ENCODE peak calls at places on chromosomes 11 and 22, in eight cellular contexts. One of them, this sample, is unnamed.

GRCh38 chr11:64654958-64655541 is 64.0 kb downstream of the SLC22A12 start:
- DNase-seq in NCI-H1092 treated with DMSO at 0.1 percent for 48 hours: no peak
- DNase-seq in stimulated activated CD8-positive, alpha-beta memory T cell treated with anti-CD3 and anti-CD28 coated beads, Interleukin-15, amount 100 ng/mL, for 1 hour: no peak
- DNase-seq in activated naive CD8-positive, alpha-beta T cell treated with anti-CD3 and anti-CD28 coated beads for 36 hours: no peak
- DNase-seq in HT-29: no peak
- DNase-seq in naive thymus-derived CD8-positive, alpha-beta T cell: no peak
- DNase-seq in IMR-90: no peak
- DNase-seq in AG08395: no peak
- DNase-seq in this sample: peak

GRCh38 chr11:92627615-92628201 is 341.7 kb upstream of the MTNR1B start:
- DNase-seq in NCI-H1092 treated with DMSO at 0.1 percent for 48 hours: no peak
- DNase-seq in stimulated activated CD8-positive, alpha-beta memory T cell treated with anti-CD3 and anti-CD28 coated beads, Interleukin-15, amount 100 ng/mL, for 1 hour: no peak
- DNase-seq in activated naive CD8-positive, alpha-beta T cell treated with anti-CD3 and anti-CD28 coated beads for 36 hours: peak
- DNase-seq in HT-29: no peak
- DNase-seq in naive thymus-derived CD8-positive, alpha-beta T cell: no peak
- DNase-seq in IMR-90: peak
- DNase-seq in AG08395: no peak
- DNase-seq in this sample: no peak

GRCh38 chr11:1341928-1342524 is 32.6 kb upstream of the TOLLIP start:
- DNase-seq in NCI-H1092 treated with DMSO at 0.1 percent for 48 hours: peak
- DNase-seq in stimulated activated CD8-positive, alpha-beta memory T cell treated with anti-CD3 and anti-CD28 coated beads, Interleukin-15, amount 100 ng/mL, for 1 hour: no peak
- DNase-seq in activated naive CD8-positive, alpha-beta T cell treated with anti-CD3 and anti-CD28 coated beads for 36 hours: no peak
- DNase-seq in HT-29: no peak
- DNase-seq in naive thymus-derived CD8-positive, alpha-beta T cell: no peak
- DNase-seq in IMR-90: peak
- DNase-seq in AG08395: peak
- DNase-seq in this sample: peak

GRCh38 chr11:10317281-10317755 is 12.4 kb downstream of the ADM start:
- DNase-seq in NCI-H1092 treated with DMSO at 0.1 percent for 48 hours: no peak
- DNase-seq in stimulated activated CD8-positive, alpha-beta memory T cell treated with anti-CD3 and anti-CD28 coated beads, Interleukin-15, amount 100 ng/mL, for 1 hour: no peak
- DNase-seq in activated naive CD8-positive, alpha-beta T cell treated with anti-CD3 and anti-CD28 coated beads for 36 hours: no peak
- DNase-seq in HT-29: no peak
- DNase-seq in naive thymus-derived CD8-positive, alpha-beta T cell: no peak
- DNase-seq in IMR-90: peak
- DNase-seq in AG08395: no peak
- DNase-seq in this sample: no peak

GRCh38 chr11:28654191-28654590 is 546.0 kb downstream of the METTL15 start:
- DNase-seq in NCI-H1092 treated with DMSO at 0.1 percent for 48 hours: no peak
- DNase-seq in stimulated activated CD8-positive, alpha-beta memory T cell treated with anti-CD3 and anti-CD28 coated beads, Interleukin-15, amount 100 ng/mL, for 1 hour: no peak
- DNase-seq in activated naive CD8-positive, alpha-beta T cell treated with anti-CD3 and anti-CD28 coated beads for 36 hours: no peak
- DNase-seq in HT-29: no peak
- DNase-seq in naive thymus-derived CD8-positive, alpha-beta T cell: no peak
- DNase-seq in IMR-90: no peak
- DNase-seq in AG08395: no peak
- DNase-seq in this sample: no peak

GRCh38 chr11:2557381-2557780 is 112.6 kb downstream of the KCNQ1 start:
- DNase-seq in NCI-H1092 treated with DMSO at 0.1 percent for 48 hours: no peak
- DNase-seq in stimulated activated CD8-positive, alpha-beta memory T cell treated with anti-CD3 and anti-CD28 coated beads, Interleukin-15, amount 100 ng/mL, for 1 hour: no peak
- DNase-seq in activated naive CD8-positive, alpha-beta T cell treated with anti-CD3 and anti-CD28 coated beads for 36 hours: no peak
- DNase-seq in HT-29: no peak
- DNase-seq in naive thymus-derived CD8-positive, alpha-beta T cell: no peak
- DNase-seq in IMR-90: no peak
- DNase-seq in AG08395: no peak
- DNase-seq in this sample: no peak

GRCh38 chr11:2515401-2516275 is 70.8 kb downstream of the KCNQ1 start:
- DNase-seq in NCI-H1092 treated with DMSO at 0.1 percent for 48 hours: no peak
- DNase-seq in stimulated activated CD8-positive, alpha-beta memory T cell treated with anti-CD3 and anti-CD28 coated beads, Interleukin-15, amount 100 ng/mL, for 1 hour: no peak
- DNase-seq in activated naive CD8-positive, alpha-beta T cell treated with anti-CD3 and anti-CD28 coated beads for 36 hours: no peak
- DNase-seq in HT-29: no peak
- DNase-seq in naive thymus-derived CD8-positive, alpha-beta T cell: no peak
- DNase-seq in IMR-90: no peak
- DNase-seq in AG08395: no peak
- DNase-seq in this sample: no peak

GRCh38 chr11:20474951-20475517 is 87.5 kb downstream of the PRMT3 start:
- DNase-seq in NCI-H1092 treated with DMSO at 0.1 percent for 48 hours: no peak
- DNase-seq in stimulated activated CD8-positive, alpha-beta memory T cell treated with anti-CD3 and anti-CD28 coated beads, Interleukin-15, amount 100 ng/mL, for 1 hour: no peak
- DNase-seq in activated naive CD8-positive, alpha-beta T cell treated with anti-CD3 and anti-CD28 coated beads for 36 hours: no peak
- DNase-seq in HT-29: no peak
- DNase-seq in naive thymus-derived CD8-positive, alpha-beta T cell: no peak
- DNase-seq in IMR-90: no peak
- DNase-seq in AG08395: no peak
- DNase-seq in this sample: no peak

GRCh38 chr11:37952035-37952434 is 1354.0 kb upstream of the RAG2 start:
- DNase-seq in NCI-H1092 treated with DMSO at 0.1 percent for 48 hours: no peak
- DNase-seq in stimulated activated CD8-positive, alpha-beta memory T cell treated with anti-CD3 and anti-CD28 coated beads, Interleukin-15, amount 100 ng/mL, for 1 hour: no peak
- DNase-seq in activated naive CD8-positive, alpha-beta T cell treated with anti-CD3 and anti-CD28 coated beads for 36 hours: no peak
- DNase-seq in HT-29: no peak
- DNase-seq in naive thymus-derived CD8-positive, alpha-beta T cell: no peak
- DNase-seq in IMR-90: no peak
- DNase-seq in AG08395: no peak
- DNase-seq in this sample: peak

GRCh38 chr11:62497132-62497915 is 49.3 kb downstream of the AHNAK start:
- DNase-seq in NCI-H1092 treated with DMSO at 0.1 percent for 48 hours: no peak
- DNase-seq in stimulated activated CD8-positive, alpha-beta memory T cell treated with anti-CD3 and anti-CD28 coated beads, Interleukin-15, amount 100 ng/mL, for 1 hour: no peak
- DNase-seq in activated naive CD8-positive, alpha-beta T cell treated with anti-CD3 and anti-CD28 coated beads for 36 hours: no peak
- DNase-seq in HT-29: peak
- DNase-seq in naive thymus-derived CD8-positive, alpha-beta T cell: no peak
- DNase-seq in IMR-90: peak
- DNase-seq in AG08395: peak
- DNase-seq in this sample: peak

GRCh38 chr11:46745328-46745727 is 26.3 kb downstream of the F2 start:
- DNase-seq in NCI-H1092 treated with DMSO at 0.1 percent for 48 hours: no peak
- DNase-seq in stimulated activated CD8-positive, alpha-beta memory T cell treated with anti-CD3 and anti-CD28 coated beads, Interleukin-15, amount 100 ng/mL, for 1 hour: no peak
- DNase-seq in activated naive CD8-positive, alpha-beta T cell treated with anti-CD3 and anti-CD28 coated beads for 36 hours: no peak
- DNase-seq in HT-29: no peak
- DNase-seq in naive thymus-derived CD8-positive, alpha-beta T cell: no peak
- DNase-seq in IMR-90: no peak
- DNase-seq in AG08395: no peak
- DNase-seq in this sample: no peak

GRCh38 chr22:39617761-39618757 is 47.5 kb downstream of the CACNA1I start:
- DNase-seq in NCI-H1092 treated with DMSO at 0.1 percent for 48 hours: no peak
- DNase-seq in stimulated activated CD8-positive, alpha-beta memory T cell treated with anti-CD3 and anti-CD28 coated beads, Interleukin-15, amount 100 ng/mL, for 1 hour: no peak
- DNase-seq in activated naive CD8-positive, alpha-beta T cell treated with anti-CD3 and anti-CD28 coated beads for 36 hours: no peak
- DNase-seq in HT-29: no peak
- DNase-seq in naive thymus-derived CD8-positive, alpha-beta T cell: no peak
- DNase-seq in IMR-90: no peak
- DNase-seq in AG08395: no peak
- DNase-seq in this sample: no peak

GRCh38 chr22:28750471-28750881 is 8.6 kb downstream of the HSCB start:
- DNase-seq in NCI-H1092 treated with DMSO at 0.1 percent for 48 hours: no peak
- DNase-seq in stimulated activated CD8-positive, alpha-beta memory T cell treated with anti-CD3 and anti-CD28 coated beads, Interleukin-15, amount 100 ng/mL, for 1 hour: no peak
- DNase-seq in activated naive CD8-positive, alpha-beta T cell treated with anti-CD3 and anti-CD28 coated beads for 36 hours: no peak
- DNase-seq in HT-29: no peak
- DNase-seq in naive thymus-derived CD8-positive, alpha-beta T cell: no peak
- DNase-seq in IMR-90: peak
- DNase-seq in AG08395: peak
- DNase-seq in this sample: no peak

GRCh38 chr11:134037093-134037908 is 31.6 kb upstream of the JAM3 start:
- DNase-seq in NCI-H1092 treated with DMSO at 0.1 percent for 48 hours: peak
- DNase-seq in stimulated activated CD8-positive, alpha-beta memory T cell treated with anti-CD3 and anti-CD28 coated beads, Interleukin-15, amount 100 ng/mL, for 1 hour: peak
- DNase-seq in activated naive CD8-positive, alpha-beta T cell treated with anti-CD3 and anti-CD28 coated beads for 36 hours: peak
- DNase-seq in HT-29: peak
- DNase-seq in naive thymus-derived CD8-positive, alpha-beta T cell: peak
- DNase-seq in IMR-90: peak
- DNase-seq in AG08395: peak
- DNase-seq in this sample: peak

GRCh38 chr11:118001494-118001971 is 15.3 kb downstream of the IL10RA start:
- DNase-seq in NCI-H1092 treated with DMSO at 0.1 percent for 48 hours: no peak
- DNase-seq in stimulated activated CD8-positive, alpha-beta memory T cell treated with anti-CD3 and anti-CD28 coated beads, Interleukin-15, amount 100 ng/mL, for 1 hour: no peak
- DNase-seq in activated naive CD8-positive, alpha-beta T cell treated with anti-CD3 and anti-CD28 coated beads for 36 hours: no peak
- DNase-seq in HT-29: no peak
- DNase-seq in naive thymus-derived CD8-positive, alpha-beta T cell: no peak
- DNase-seq in IMR-90: no peak
- DNase-seq in AG08395: no peak
- DNase-seq in this sample: no peak

GRCh38 chr11:15580056-15580774 is 465.5 kb downstream of the INSC start:
- DNase-seq in NCI-H1092 treated with DMSO at 0.1 percent for 48 hours: no peak
- DNase-seq in stimulated activated CD8-positive, alpha-beta memory T cell treated with anti-CD3 and anti-CD28 coated beads, Interleukin-15, amount 100 ng/mL, for 1 hour: no peak
- DNase-seq in activated naive CD8-positive, alpha-beta T cell treated with anti-CD3 and anti-CD28 coated beads for 36 hours: no peak
- DNase-seq in HT-29: no peak
- DNase-seq in naive thymus-derived CD8-positive, alpha-beta T cell: no peak
- DNase-seq in IMR-90: no peak
- DNase-seq in AG08395: no peak
- DNase-seq in this sample: no peak

GRCh38 chr11:122207921-122208764 is 92.1 kb upstream of the BLID start:
- DNase-seq in NCI-H1092 treated with DMSO at 0.1 percent for 48 hours: no peak
- DNase-seq in stimulated activated CD8-positive, alpha-beta memory T cell treated with anti-CD3 and anti-CD28 coated beads, Interleukin-15, amount 100 ng/mL, for 1 hour: no peak
- DNase-seq in activated naive CD8-positive, alpha-beta T cell treated with anti-CD3 and anti-CD28 coated beads for 36 hours: no peak
- DNase-seq in HT-29: no peak
- DNase-seq in naive thymus-derived CD8-positive, alpha-beta T cell: no peak
- DNase-seq in IMR-90: peak
- DNase-seq in AG08395: no peak
- DNase-seq in this sample: no peak

GRCh38 chr22:20456064-20456721 is 18.6 kb upstream of the SCARF2 start:
- DNase-seq in NCI-H1092 treated with DMSO at 0.1 percent for 48 hours: peak
- DNase-seq in stimulated activated CD8-positive, alpha-beta memory T cell treated with anti-CD3 and anti-CD28 coated beads, Interleukin-15, amount 100 ng/mL, for 1 hour: peak
- DNase-seq in activated naive CD8-positive, alpha-beta T cell treated with anti-CD3 and anti-CD28 coated beads for 36 hours: peak
- DNase-seq in HT-29: peak
- DNase-seq in naive thymus-derived CD8-positive, alpha-beta T cell: peak
- DNase-seq in IMR-90: peak
- DNase-seq in AG08395: peak
- DNase-seq in this sample: peak

GRCh38 chr11:11988099-11988651 is 20.3 kb downstream of the DKK3 start:
- DNase-seq in NCI-H1092 treated with DMSO at 0.1 percent for 48 hours: no peak
- DNase-seq in stimulated activated CD8-positive, alpha-beta memory T cell treated with anti-CD3 and anti-CD28 coated beads, Interleukin-15, amount 100 ng/mL, for 1 hour: no peak
- DNase-seq in activated naive CD8-positive, alpha-beta T cell treated with anti-CD3 and anti-CD28 coated beads for 36 hours: no peak
- DNase-seq in HT-29: no peak
- DNase-seq in naive thymus-derived CD8-positive, alpha-beta T cell: no peak
- DNase-seq in IMR-90: peak
- DNase-seq in AG08395: peak
- DNase-seq in this sample: no peak

GRCh38 chr11:128660957-128661356 is 32.9 kb upstream of the FLI1 start:
- DNase-seq in NCI-H1092 treated with DMSO at 0.1 percent for 48 hours: no peak
- DNase-seq in stimulated activated CD8-positive, alpha-beta memory T cell treated with anti-CD3 and anti-CD28 coated beads, Interleukin-15, amount 100 ng/mL, for 1 hour: no peak
- DNase-seq in activated naive CD8-positive, alpha-beta T cell treated with anti-CD3 and anti-CD28 coated beads for 36 hours: no peak
- DNase-seq in HT-29: no peak
- DNase-seq in naive thymus-derived CD8-positive, alpha-beta T cell: no peak
- DNase-seq in IMR-90: no peak
- DNase-seq in AG08395: no peak
- DNase-seq in this sample: no peak

GRCh38 chr22:26461188-26461810 is 22.3 kb downstream of the HPS4 start:
- DNase-seq in NCI-H1092 treated with DMSO at 0.1 percent for 48 hours: peak
- DNase-seq in stimulated activated CD8-positive, alpha-beta memory T cell treated with anti-CD3 and anti-CD28 coated beads, Interleukin-15, amount 100 ng/mL, for 1 hour: peak
- DNase-seq in activated naive CD8-positive, alpha-beta T cell treated with anti-CD3 and anti-CD28 coated beads for 36 hours: peak
- DNase-seq in HT-29: peak
- DNase-seq in naive thymus-derived CD8-positive, alpha-beta T cell: no peak
- DNase-seq in IMR-90: peak
- DNase-seq in AG08395: peak
- DNase-seq in this sample: peak

GRCh38 chr11:60762851-60763691 is 6.4 kb downstream of the MS4A15 start:
- DNase-seq in NCI-H1092 treated with DMSO at 0.1 percent for 48 hours: peak
- DNase-seq in stimulated activated CD8-positive, alpha-beta memory T cell treated with anti-CD3 and anti-CD28 coated beads, Interleukin-15, amount 100 ng/mL, for 1 hour: no peak
- DNase-seq in activated naive CD8-positive, alpha-beta T cell treated with anti-CD3 and anti-CD28 coated beads for 36 hours: no peak
- DNase-seq in HT-29: peak
- DNase-seq in naive thymus-derived CD8-positive, alpha-beta T cell: no peak
- DNase-seq in IMR-90: no peak
- DNase-seq in AG08395: no peak
- DNase-seq in this sample: peak

GRCh38 chr11:78310500-78310909 is 107.1 kb downstream of the GAB2 start:
- DNase-seq in NCI-H1092 treated with DMSO at 0.1 percent for 48 hours: no peak
- DNase-seq in stimulated activated CD8-positive, alpha-beta memory T cell treated with anti-CD3 and anti-CD28 coated beads, Interleukin-15, amount 100 ng/mL, for 1 hour: no peak
- DNase-seq in activated naive CD8-positive, alpha-beta T cell treated with anti-CD3 and anti-CD28 coated beads for 36 hours: no peak
- DNase-seq in HT-29: no peak
- DNase-seq in naive thymus-derived CD8-positive, alpha-beta T cell: no peak
- DNase-seq in IMR-90: peak
- DNase-seq in AG08395: peak
- DNase-seq in this sample: peak

GRCh38 chr11:63670738-63671321 is 346 bp downstream of the ATL3 start:
- DNase-seq in NCI-H1092 treated with DMSO at 0.1 percent for 48 hours: peak
- DNase-seq in stimulated activated CD8-positive, alpha-beta memory T cell treated with anti-CD3 and anti-CD28 coated beads, Interleukin-15, amount 100 ng/mL, for 1 hour: no peak
- DNase-seq in activated naive CD8-positive, alpha-beta T cell treated with anti-CD3 and anti-CD28 coated beads for 36 hours: peak
- DNase-seq in HT-29: peak
- DNase-seq in naive thymus-derived CD8-positive, alpha-beta T cell: no peak
- DNase-seq in IMR-90: no peak
- DNase-seq in AG08395: peak
- DNase-seq in this sample: peak

GRCh38 chr11:106076421-106076922 is 675 bp downstream of the KBTBD3 start:
- DNase-seq in NCI-H1092 treated with DMSO at 0.1 percent for 48 hours: no peak
- DNase-seq in stimulated activated CD8-positive, alpha-beta memory T cell treated with anti-CD3 and anti-CD28 coated beads, Interleukin-15, amount 100 ng/mL, for 1 hour: no peak
- DNase-seq in activated naive CD8-positive, alpha-beta T cell treated with anti-CD3 and anti-CD28 coated beads for 36 hours: no peak
- DNase-seq in HT-29: no peak
- DNase-seq in naive thymus-derived CD8-positive, alpha-beta T cell: no peak
- DNase-seq in IMR-90: no peak
- DNase-seq in AG08395: no peak
- DNase-seq in this sample: no peak

GRCh38 chr22:38177044-38177443 is 4.6 kb downstream of the PLA2G6 start:
- DNase-seq in NCI-H1092 treated with DMSO at 0.1 percent for 48 hours: no peak
- DNase-seq in stimulated activated CD8-positive, alpha-beta memory T cell treated with anti-CD3 and anti-CD28 coated beads, Interleukin-15, amount 100 ng/mL, for 1 hour: no peak
- DNase-seq in activated naive CD8-positive, alpha-beta T cell treated with anti-CD3 and anti-CD28 coated beads for 36 hours: no peak
- DNase-seq in HT-29: no peak
- DNase-seq in naive thymus-derived CD8-positive, alpha-beta T cell: peak
- DNase-seq in IMR-90: no peak
- DNase-seq in AG08395: no peak
- DNase-seq in this sample: peak

GRCh38 chr11:35003658-35004057 is 87.2 kb downstream of the PDHX start:
- DNase-seq in NCI-H1092 treated with DMSO at 0.1 percent for 48 hours: no peak
- DNase-seq in stimulated activated CD8-positive, alpha-beta memory T cell treated with anti-CD3 and anti-CD28 coated beads, Interleukin-15, amount 100 ng/mL, for 1 hour: no peak
- DNase-seq in activated naive CD8-positive, alpha-beta T cell treated with anti-CD3 and anti-CD28 coated beads for 36 hours: no peak
- DNase-seq in HT-29: no peak
- DNase-seq in naive thymus-derived CD8-positive, alpha-beta T cell: no peak
- DNase-seq in IMR-90: peak
- DNase-seq in AG08395: no peak
- DNase-seq in this sample: no peak

GRCh38 chr22:27983361-27983791 is 64.3 kb upstream of the PITPNB start:
- DNase-seq in NCI-H1092 treated with DMSO at 0.1 percent for 48 hours: no peak
- DNase-seq in stimulated activated CD8-positive, alpha-beta memory T cell treated with anti-CD3 and anti-CD28 coated beads, Interleukin-15, amount 100 ng/mL, for 1 hour: no peak
- DNase-seq in activated naive CD8-positive, alpha-beta T cell treated with anti-CD3 and anti-CD28 coated beads for 36 hours: no peak
- DNase-seq in HT-29: no peak
- DNase-seq in naive thymus-derived CD8-positive, alpha-beta T cell: no peak
- DNase-seq in IMR-90: no peak
- DNase-seq in AG08395: no peak
- DNase-seq in this sample: no peak